ENCODE peak calls at places on chromosomes 11 and 22, in six cellular contexts. W is transverse colon, D is upper lobe of left lung, C is stomach, O is suprapubic skin, A is sigmoid colon. T is an unnamed sample.

GRCh38 chr11:103070142-103070541 is 21.8 kb downstream of the DCUN1D5 start:
- DNase-seq in D (no peak), W (no peak), C (no peak), A (no peak), O (no peak), T (no peak)

GRCh38 chr11:45624095-45624494 is 41.3 kb downstream of the CHST1 start:
- DNase-seq in O (no peak), C (no peak), W (no peak), A (no peak), D (no peak), T (peak; percentile 86)

GRCh38 chr11:118581057-118581456 is 8.8 kb downstream of the ARCN1 start:
- DNase-seq in C (no peak), A (no peak), O (no peak), W (no peak), D (no peak), T (no peak)

GRCh38 chr11:94776351-94777321 is 8.5 kb downstream of the AMOTL1 start:
- DNase-seq in A (peak; percentile 71), W (no peak), C (peak; percentile 29), O (no peak), D (no peak), T (no peak)

GRCh38 chr11:77726524-77726923 is 88.9 kb upstream of the CLNS1A start:
- DNase-seq in A (no peak), C (no peak), O (no peak), W (no peak), D (no peak), T (no peak)

GRCh38 chr11:65217441-65218423 is 36.0 kb downstream of the CAPN1 start:
- DNase-seq in A (peak; percentile 45), O (peak; percentile 74), C (no peak), W (no peak), D (no peak), T (no peak)

GRCh38 chr22:11066458-11067285 is 4461.3 kb upstream of the OR11H1 start:
- DNase-seq in A (peak; percentile 78), W (no peak), O (peak; percentile 89), D (peak; percentile 87), C (no peak), T (peak; percentile 94)

GRCh38 chr11:125451400-125452124 is 44.5 kb downstream of the FEZ1 start:
- DNase-seq in O (peak; percentile 80), A (peak; percentile 71), C (peak; percentile 43), W (peak; percentile 17), D (no peak), T (no peak)

GRCh38 chr11:64784813-64785581 is 6.7 kb upstream of the SF1 start:
- DNase-seq in A (no peak), D (no peak), C (no peak), O (no peak), W (no peak), T (no peak)

GRCh38 chr11:34343153-34343552 is 14.7 kb downstream of the ABTB2 start:
- DNase-seq in O (no peak), A (no peak), D (no peak), W (no peak), C (no peak), T (no peak)

GRCh38 chr11:119453881-119454280 is 30.9 kb upstream of the THY1 start:
- DNase-seq in C (no peak), O (no peak), D (no peak), W (no peak), A (no peak), T (peak; percentile 79)

GRCh38 chr22:37061611-37062365 is 10.2 kb downstream of the KCTD17 start:
- DNase-seq in C (no peak), A (no peak), D (no peak), O (no peak), W (no peak), T (no peak)

GRCh38 chr11:66844496-66845142 is 1.4 kb downstream of the RCE1 start:
- DNase-seq in A (peak; percentile 60), O (peak; percentile 63), D (peak; percentile 65), W (no peak), C (peak; percentile 23), T (no peak)

GRCh38 chr11:109338131-109338530 is 83.9 kb upstream of the C11orf87 start:
- DNase-seq in C (no peak), A (no peak), O (no peak), W (no peak), D (no peak), T (no peak)

GRCh38 chr11:45657496-45658260 is 7.7 kb downstream of the CHST1 start:
- DNase-seq in C (no peak), D (no peak), W (no peak), O (peak; percentile 44), A (peak; percentile 35), T (no peak)

DNA sequence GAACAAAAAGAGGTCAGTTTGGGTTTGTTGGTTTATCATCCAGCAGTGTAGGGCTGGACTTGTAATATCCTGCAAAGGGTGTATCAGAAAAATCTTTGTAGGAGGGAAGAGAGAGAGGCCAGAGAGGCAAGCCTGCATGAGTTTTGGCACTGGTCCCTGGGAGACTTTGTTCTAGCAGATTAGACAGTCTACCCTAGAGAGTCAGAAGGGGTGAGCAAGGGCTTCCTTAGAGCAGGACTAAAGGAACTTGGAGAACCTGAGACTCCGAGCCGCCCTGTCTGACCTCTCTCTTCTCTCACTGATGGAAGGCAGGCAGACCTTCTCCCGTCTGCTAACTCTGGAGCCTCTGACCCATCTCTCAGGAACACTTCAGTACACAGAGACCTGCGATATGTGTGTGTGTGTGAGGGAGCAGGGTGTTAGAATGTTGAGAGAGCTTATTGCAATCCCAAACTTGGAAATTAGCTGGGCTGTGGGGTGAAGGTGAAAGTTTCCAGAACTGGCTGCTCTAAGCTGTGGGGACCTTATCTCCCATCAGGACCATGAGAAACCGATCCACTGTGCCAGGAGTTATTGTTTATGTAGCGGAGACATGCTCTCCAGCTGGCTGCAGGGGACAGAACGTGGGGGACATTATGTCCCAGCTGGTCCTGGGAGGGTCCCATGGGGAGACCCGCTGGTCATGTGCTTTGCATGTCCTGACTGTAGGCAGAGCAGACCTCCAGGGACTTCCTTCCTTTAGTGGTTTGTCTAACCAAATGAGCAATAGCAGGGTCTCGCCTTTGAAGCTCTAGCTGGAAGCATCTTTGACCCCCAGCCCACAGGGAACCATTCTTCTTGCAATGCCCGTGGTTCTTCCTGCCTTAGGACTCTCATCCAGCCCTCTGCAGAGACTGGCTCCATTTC is 51.1 kb downstream of the TIMP3 start:
- DNase-seq in W (no peak), O (no peak), A (peak; percentile 86), D (no peak), C (no peak), T (no peak)
- TF ChIP-seq EP300 in W (peak; percentile 48), O (no peak), A (peak; percentile 46), D (no peak), C (peak; percentile 65), T (peak; percentile 33)

GRCh38 chr11:16611395-16612233 is 126.8 kb upstream of the C11orf58 start:
- DNase-seq in D (no peak), O (no peak), W (no peak), A (no peak), C (no peak), T (no peak)

GRCh38 chr11:16612234-16612571 is 126.2 kb upstream of the C11orf58 start:
- DNase-seq in C (no peak), O (no peak), W (no peak), D (no peak), A (no peak), T (no peak)

GRCh38 chr11:16612801-16613400 is 125.5 kb upstream of the C11orf58 start:
- DNase-seq in D (no peak), W (no peak), O (no peak), C (no peak), A (no peak), T (no peak)

GRCh38 chr11:16615480-16615879 is 123.0 kb upstream of the C11orf58 start:
- DNase-seq in D (no peak), C (no peak), A (no peak), W (no peak), O (no peak), T (no peak)

GRCh38 chr11:16613401-16614381 is 124.8 kb upstream of the C11orf58 start:
- DNase-seq in C (peak; percentile 87), W (peak; percentile 83), A (peak; percentile 89), O (no peak), D (peak; percentile 86), T (no peak)
- TF ChIP-seq POLR2AphosphoS5 in C (no peak), W (peak; percentile 9), A (no peak), O (no peak), D (peak; percentile 7), T (no peak)

DNA sequence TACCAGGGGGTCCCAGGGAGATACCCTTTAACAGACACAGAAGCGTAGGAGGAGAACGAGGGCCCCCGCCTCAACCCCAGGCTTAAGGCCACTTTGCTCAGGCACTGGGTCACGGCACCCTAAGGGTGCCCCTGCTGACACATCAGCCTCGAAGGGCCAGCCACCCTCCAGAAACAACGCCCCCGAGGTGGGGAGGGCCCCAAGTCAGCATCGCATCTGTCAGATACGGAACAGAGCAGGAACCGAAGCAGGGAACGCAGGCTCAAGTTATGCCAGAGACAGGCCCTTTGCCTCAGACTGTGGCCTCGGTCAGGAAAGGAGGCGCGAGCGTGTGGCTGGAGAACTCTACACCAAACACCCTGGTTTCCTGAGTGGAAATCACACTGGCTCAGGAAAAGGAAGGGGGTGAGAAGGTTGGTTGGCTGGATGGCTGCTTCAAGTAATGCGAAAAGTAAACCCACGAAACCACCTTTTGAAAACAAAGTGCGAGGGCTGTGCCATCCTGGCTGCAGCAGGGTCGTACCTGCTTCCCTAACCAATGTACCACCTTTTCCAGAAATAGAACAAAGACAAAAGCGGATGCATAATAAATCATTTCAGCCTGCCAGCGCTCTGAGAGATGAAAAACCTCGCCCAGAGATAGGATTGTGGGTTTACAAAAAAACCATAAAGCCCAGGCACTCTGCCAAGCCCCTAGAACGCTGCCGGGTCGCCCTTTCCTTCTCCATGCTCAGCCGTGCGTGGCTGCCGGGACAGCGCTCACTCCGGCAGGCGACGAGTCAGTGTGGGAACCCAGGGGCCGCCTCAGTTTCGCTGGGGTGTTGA is 38.5 kb downstream of the TRMU start:
- DNase-seq in A (no peak), W (peak; percentile 74), C (no peak), D (no peak), O (no peak), T (no peak)
- TF ChIP-seq EP300 in A (no peak), W (no peak), C (no peak), D (no peak), O (no peak), T (no peak)

DNA sequence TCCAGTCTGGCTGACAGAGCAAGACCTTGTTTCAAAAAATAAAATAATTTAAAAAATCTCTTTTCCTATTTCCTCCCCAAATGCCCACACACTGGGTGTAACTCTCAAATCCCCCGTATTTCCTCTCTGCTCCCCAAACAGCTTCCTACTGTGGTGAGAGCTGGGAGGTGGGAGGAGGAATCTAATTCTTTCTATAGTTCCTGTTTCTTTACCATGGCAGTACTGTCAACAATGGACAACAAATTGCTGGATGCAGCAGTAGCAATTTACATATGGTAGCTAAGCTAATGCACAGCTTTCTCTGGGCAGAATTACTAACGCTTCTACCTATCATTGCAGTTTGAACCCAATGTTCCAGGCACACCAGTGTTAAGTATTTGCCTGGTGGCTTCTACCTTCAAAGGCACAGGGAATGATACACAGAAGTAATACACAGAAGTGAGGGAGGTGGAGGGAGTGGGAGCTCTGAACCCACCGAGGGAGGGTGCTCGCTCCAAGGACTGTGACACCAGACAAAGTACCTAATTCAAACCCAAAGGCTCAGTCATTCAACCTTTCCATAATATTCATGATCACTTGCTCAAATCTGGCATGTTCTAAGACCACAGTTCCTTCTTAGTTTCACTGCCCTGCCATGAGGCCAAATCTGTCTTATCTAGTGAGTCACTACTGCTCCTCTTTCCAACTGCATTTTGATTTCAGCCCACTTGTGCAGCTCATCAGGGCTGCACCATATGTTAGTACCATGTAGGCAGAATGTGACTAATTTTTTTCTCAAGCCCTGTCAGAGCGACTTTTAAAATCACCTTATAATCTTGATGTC is 37.9 kb downstream of the CELF1 start:
- DNase-seq in O (no peak), W (no peak), A (no peak), C (no peak), D (no peak), T (no peak)
- TF ChIP-seq POLR2AphosphoS5 in O (no peak), W (no peak), A (no peak), C (no peak), D (no peak), T (no peak)